ENCODE peak calls at places on chromosomes 16 and 17, in four cellular contexts. O, Z, B and N are unnamed samples.

GRCh38 chr17:41835214-41835799 is 725 bp downstream of the NT5C3B start:
- DNase-seq in O (no peak), Z (no peak), B (no peak), N (peak; percentile 5)

GRCh38 chr17:79022507-79022991 is 1.4 kb upstream of the C1QTNF1 start:
- DNase-seq in O (no peak), Z (no peak), B (no peak), N (no peak)

GRCh38 chr17:74393323-74393942 is 26.1 kb downstream of the GPR142 start:
- DNase-seq in O (no peak), Z (no peak), B (no peak), N (no peak)

GRCh38 chr17:26818736-26819135 is 475.2 kb upstream of the WSB1 start:
- DNase-seq in O (no peak), Z (peak; percentile 16), B (no peak), N (no peak)

GRCh38 chr17:40106089-40106759 is 5.8 kb upstream of the NR1D1 start:
- DNase-seq in O (no peak), Z (no peak), B (no peak), N (no peak)

GRCh38 chr16:12646490-12647274 is 157.0 kb downstream of the CPPED1 start:
- DNase-seq in O (no peak), Z (peak; percentile 20), B (no peak), N (no peak)

GRCh38 chr17:51869387-51869786 is 289.1 kb downstream of the CA10 start:
- DNase-seq in O (peak; percentile 12), Z (peak; percentile 1), B (no peak), N (no peak)

GRCh38 chr17:21042434-21043295 is at the start of gene USP22:
- DNase-seq in O (peak; percentile 36), Z (no peak), B (no peak), N (no peak)

GRCh38 chr17:82457071-82457789 is 1.3 kb upstream of the NARF start:
- DNase-seq in O (no peak), Z (peak; percentile 33), B (no peak), N (no peak)

GRCh38 chr16:65289022-65289421 is 167.2 kb upstream of the CDH11 start:
- DNase-seq in O (no peak), Z (no peak), B (no peak), N (no peak)

GRCh38 chr17:17837380-17837821 is 615 bp upstream of the SREBF1 start:
- DNase-seq in O (no peak), Z (peak; percentile 97), B (no peak), N (no peak)

GRCh38 chr17:77501101-77501566 is 360.4 kb downstream of the SEC14L1 start:
- DNase-seq in O (peak; percentile 41), Z (no peak), B (no peak), N (no peak)

GRCh38 chr16:69465881-69466280 is 41.5 kb downstream of the CYB5B start:
- DNase-seq in O (no peak), Z (no peak), B (no peak), N (no peak)

GRCh38 chr17:17900615-17901520 is 64.1 kb upstream of the SREBF1 start:
- DNase-seq in O (no peak), Z (peak; percentile 87), B (no peak), N (no peak)

GRCh38 chr16:65176603-65177002 is 54.7 kb upstream of the CDH11 start:
- DNase-seq in O (no peak), Z (peak; percentile 79), B (no peak), N (no peak)

GRCh38 chr17:51860934-51861561 is 297.5 kb downstream of the CA10 start:
- DNase-seq in O (peak; percentile 60), Z (no peak), B (no peak), N (no peak)

GRCh38 chr16:67199011-67199807 is at the start of gene ELMO3:
- DNase-seq in O (peak; percentile 84), Z (no peak), B (no peak), N (no peak)

GRCh38 chr16:21645261-21645721 is 7.1 kb downstream of the IGSF6 start:
- DNase-seq in O (no peak), Z (peak; percentile 62), B (no peak), N (peak; percentile 67)

GRCh38 chr16:19239756-19240155 is 45.8 kb upstream of the CLEC19A start:
- DNase-seq in O (no peak), Z (no peak), B (no peak), N (no peak)

GRCh38 chr16:75351183-75351582 is 82.1 kb downstream of the CFDP1 start:
- DNase-seq in O (no peak), Z (peak; percentile 84), B (no peak), N (no peak)

GRCh38 chr16:82580293-82580900 is 46.4 kb upstream of the CDH13 start:
- DNase-seq in O (peak; percentile 25), Z (no peak), B (no peak), N (no peak)

GRCh38 chr17:65020284-65020683 is 36.3 kb downstream of the GNA13 start:
- DNase-seq in O (no peak), Z (peak; percentile 86), B (no peak), N (no peak)

GRCh38 chr16:49575352-49576172 is 202.0 kb downstream of the C16orf78 start:
- DNase-seq in O (peak; percentile 35), Z (no peak), B (no peak), N (peak; percentile 49)